ENCODE peak calls at places on chromosomes 12 and 14, in four cellular contexts. X, B, E and Y are unnamed samples.
A peak's percentile ranks its signal among the peaks of the same experiment; 100 is the strongest.

GRCh38 chr12:10354502-10354901 is 35.3 kb downstream of the KLRK1 start:
- DNase-seq in X (no peak), B (no peak), E (no peak), Y (no peak)

GRCh38 chr12:57483466-57483865 is 3.8 kb upstream of the ARHGAP9 start:
- DNase-seq in X (no peak), B (no peak), E (no peak), Y (no peak)

GRCh38 chr12:66877886-66878285 is 199.0 kb upstream of the GRIP1 start:
- DNase-seq in X (no peak), B (no peak), E (no peak), Y (no peak)

GRCh38 chr14:105944632-105945610 is 418.5 kb downstream of the TMEM121 start:
- DNase-seq in X (peak; percentile 44), B (no peak), E (peak; percentile 62), Y (peak; percentile 34)

GRCh38 chr14:85601246-85601645 is 71.3 kb downstream of the FLRT2 start:
- DNase-seq in X (no peak), B (no peak), E (no peak), Y (no peak)

GRCh38 chr12:42789808-42790760 is 200.5 kb upstream of the PRICKLE1 start:
- DNase-seq in X (no peak), B (no peak), E (no peak), Y (peak; percentile 22)

GRCh38 chr12:3629082-3629830 is 123.7 kb downstream of the CRACR2A start:
- DNase-seq in X (no peak), B (no peak), E (no peak), Y (no peak)

GRCh38 chr12:89084751-89085150 is 267.6 kb downstream of the DUSP6 start:
- DNase-seq in X (no peak), B (no peak), E (no peak), Y (no peak)

GRCh38 chr14:67798731-67799130 is 17.7 kb downstream of the ZFYVE26 start:
- DNase-seq in X (no peak), B (no peak), E (no peak), Y (no peak)

GRCh38 chr12:113936460-113936859 is 29.7 kb downstream of the RBM19 start:
- DNase-seq in X (no peak), B (no peak), E (no peak), Y (no peak)

GRCh38 chr12:85633491-85633890 is 202.7 kb downstream of the RASSF9 start:
- DNase-seq in X (no peak), B (no peak), E (no peak), Y (no peak)

GRCh38 chr14:104116544-104117340 is 21.6 kb upstream of the KIF26A start:
- DNase-seq in X (peak; percentile 59), B (no peak), E (no peak), Y (peak; percentile 38)

GRCh38 chr14:77035267-77035666 is 6.8 kb upstream of the IRF2BPL start:
- DNase-seq in X (no peak), B (no peak), E (no peak), Y (no peak)

GRCh38 chr14:24132061-24132685 is 1.7 kb downstream of the FITM1 start:
- DNase-seq in X (no peak), B (no peak), E (no peak), Y (no peak)

GRCh38 chr14:41285193-41285748 is 321.4 kb upstream of the LRFN5 start:
- DNase-seq in X (peak; percentile 50), B (no peak), E (no peak), Y (no peak)

DNA sequence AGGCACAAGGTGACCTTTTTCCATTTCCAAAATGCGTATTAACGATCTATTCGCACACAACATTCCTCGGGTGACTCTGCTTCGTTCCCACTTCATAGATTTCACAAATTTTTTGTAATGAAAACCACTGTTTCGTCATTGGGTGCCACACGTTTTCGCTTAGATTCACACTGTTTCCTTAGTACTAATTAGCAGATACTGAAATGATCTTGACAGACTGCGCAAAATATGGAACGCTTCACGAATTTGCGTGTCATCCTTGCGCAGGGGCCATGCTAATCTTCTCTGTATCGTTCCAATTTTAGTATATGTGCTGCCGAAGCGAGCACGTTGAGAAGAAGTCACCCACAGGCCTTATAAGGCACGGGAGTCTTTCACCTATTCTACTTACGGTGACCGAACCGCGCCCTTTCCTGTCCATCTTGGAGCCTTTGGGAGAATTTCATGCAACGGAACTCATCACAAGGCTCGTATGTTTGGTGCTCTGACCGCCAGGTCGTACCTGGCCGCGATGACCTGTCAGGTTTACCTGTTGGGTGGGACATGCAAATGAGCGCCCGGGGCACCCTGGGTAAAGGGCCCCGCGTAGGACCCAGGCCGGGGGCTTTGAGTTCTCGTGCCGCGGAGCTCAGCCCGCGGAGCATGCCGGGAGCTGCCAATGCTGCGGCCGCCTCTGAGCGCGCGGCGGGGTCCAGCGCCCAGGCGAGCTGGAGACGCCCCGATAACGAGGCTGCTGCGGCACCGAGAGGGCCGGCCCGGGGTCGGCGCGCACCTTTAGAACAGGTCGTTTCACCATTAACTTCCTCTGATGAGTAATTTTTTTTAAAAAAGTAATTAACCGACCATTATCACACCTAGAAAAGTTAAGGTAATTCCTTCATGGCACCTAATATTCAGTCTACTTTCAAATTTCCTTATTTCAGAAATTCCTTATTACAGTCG is at the start of gene RNU6-8:
- DNase-seq in X (peak; percentile 85), B (peak; percentile 57), E (peak; percentile 85), Y (peak; percentile 80)
- TF ChIP-seq POLR2A in X (no peak), B (peak; percentile 54), E (peak; percentile 54), Y (peak; percentile 77)

GRCh38 chr12:120148011-120148410 is 31.5 kb upstream of the RAB35 start:
- DNase-seq in X (no peak), B (no peak), E (no peak), Y (no peak)
- H3K9ac ChIP-seq in X (no peak overlapping the region), B (no peak overlapping the region), E (no peak overlapping the region), Y (no peak overlapping the region)

GRCh38 chr14:70873627-70874026 is 33.6 kb upstream of the PCNX1 start:
- DNase-seq in X (no peak), B (no peak), E (no peak), Y (no peak)

GRCh38 chr14:70871863-70872677 is 35.2 kb upstream of the PCNX1 start:
- DNase-seq in X (no peak), B (no peak), E (no peak), Y (no peak)

GRCh38 chr14:70872678-70873020 is 34.6 kb upstream of the PCNX1 start:
- DNase-seq in X (no peak), B (no peak), E (no peak), Y (no peak)

DNA sequence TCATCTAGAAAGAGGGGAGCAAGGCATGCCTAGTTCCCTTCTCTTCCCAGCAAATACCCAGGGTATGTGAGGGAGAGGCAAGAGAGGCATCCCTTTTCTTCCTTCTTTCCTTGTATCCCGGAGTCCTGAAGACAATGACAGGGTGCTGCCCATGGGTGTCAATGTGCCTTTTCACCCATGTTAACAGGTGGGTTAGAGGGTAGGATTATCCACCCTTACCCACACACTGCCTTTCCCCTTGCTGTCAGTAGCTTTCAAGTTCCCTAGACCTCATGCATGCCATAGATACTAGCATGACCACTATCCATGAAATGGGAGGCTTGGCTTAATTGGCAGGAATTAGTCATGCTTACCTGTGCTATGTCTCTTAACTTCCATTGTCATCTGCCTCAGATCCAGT is 36.3 kb upstream of the PCNX1 start:
- DNase-seq in X (no peak), B (no peak), E (no peak), Y (no peak)
- TF ChIP-seq EGR1 in X (no peak), B (no peak), E (no peak), Y (no peak)

DNA sequence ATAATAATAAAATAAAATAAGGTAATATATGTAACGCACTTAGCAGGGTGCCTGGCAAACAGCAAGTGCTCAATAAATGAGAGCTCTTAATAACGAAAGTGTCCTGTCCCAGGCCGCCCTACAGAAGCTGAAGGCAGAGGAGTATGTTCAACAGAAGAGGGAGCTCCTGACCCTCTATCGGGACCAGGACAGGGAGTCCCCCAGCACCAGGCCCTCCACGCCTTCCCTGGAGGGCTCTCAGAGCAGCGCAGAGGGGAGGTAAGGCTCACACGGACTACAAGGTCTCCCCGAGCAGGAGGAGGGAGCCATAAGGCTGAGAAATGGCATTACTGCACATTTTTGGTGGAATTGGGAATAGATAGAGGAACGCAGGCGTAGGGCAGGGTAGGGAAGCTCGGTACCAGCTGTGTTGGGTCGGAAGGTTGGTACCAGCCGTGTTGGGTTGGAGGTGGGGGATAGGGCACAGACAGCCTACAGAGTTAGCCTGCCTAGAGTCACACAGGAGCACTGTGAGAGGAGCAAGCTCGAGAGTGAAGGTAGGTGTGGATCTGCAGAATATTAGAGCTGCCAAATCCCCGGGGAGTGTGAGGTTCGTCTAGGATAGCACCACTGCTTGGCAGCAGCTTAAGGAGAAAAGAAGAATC is 15.4 kb downstream of the TNFRSF1A start:
- DNase-seq in X (peak; percentile 75), B (no peak), E (peak; percentile 67), Y (no peak)
- TF ChIP-seq POLR2A in X (no peak), B (no peak), E (peak; percentile 37), Y (no peak)

DNA sequence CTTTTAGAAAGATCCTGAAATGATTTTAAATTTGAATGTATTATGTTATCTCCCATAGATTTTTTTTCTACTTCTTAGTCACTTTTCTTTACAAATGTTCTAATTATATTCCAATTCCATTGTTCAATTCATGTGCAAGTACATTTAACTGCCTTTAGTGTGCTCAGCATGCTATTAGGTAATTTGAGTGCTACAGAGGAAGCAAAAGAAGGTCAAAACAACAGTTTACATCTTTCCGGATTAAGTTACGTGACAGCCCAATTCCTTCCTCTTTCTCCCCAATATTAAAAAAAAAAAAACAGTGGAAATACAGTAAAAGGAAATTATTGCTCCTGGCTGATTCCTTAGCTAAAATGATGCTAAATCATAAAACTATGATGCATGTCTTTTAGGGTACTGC is 98.3 kb downstream of the RTN1 start:
- DNase-seq in X (no peak), B (no peak), E (no peak), Y (no peak)
- H3K9ac ChIP-seq in X (no peak overlapping the region), B (no peak overlapping the region), E (no peak overlapping the region), Y (no peak overlapping the region)

GRCh38 chr12:106139422-106140141 is 828 bp upstream of the NUAK1 start:
- DNase-seq in X (peak; percentile 89), B (no peak), E (no peak), Y (peak; percentile 56)
- TF ChIP-seq EGR1 in X (no peak), B (no peak), E (no peak), Y (no peak)